ENCODE peak calls at places on chromosomes 7 and 10, in six cellular contexts. F, Q, N, K, D and W are unnamed samples.

GRCh38 chr10:15640536-15641085 is 79.1 kb downstream of the ITGA8 start:
- DNase-seq in F (no peak), Q (no peak), N (no peak), K (no peak), D (no peak), W (no peak)

GRCh38 chr7:17674166-17674955 is 265.9 kb downstream of the SNX13 start:
- DNase-seq in F (no peak), Q (peak; percentile 94), N (peak; percentile 22), K (no peak), D (no peak), W (no peak)

GRCh38 chr7:73856941-73857340 is 4.0 kb upstream of the TMEM270 start:
- DNase-seq in F (no peak), Q (no peak), N (no peak), K (no peak), D (no peak), W (no peak)

GRCh38 chr7:69738396-69738889 is 140.2 kb downstream of the AUTS2 start:
- DNase-seq in F (peak; percentile 67), Q (no peak), N (no peak), K (peak; percentile 43), D (peak; percentile 8), W (peak; percentile 66)

GRCh38 chr10:1346201-1346600 is 290.0 kb downstream of the WDR37 start:
- DNase-seq in F (no peak), Q (no peak), N (no peak), K (no peak), D (no peak), W (peak; percentile 76)

GRCh38 chr10:110353244-110354119 is 48.8 kb upstream of the SMNDC1 start:
- DNase-seq in F (peak; percentile 31), Q (peak; percentile 98), N (peak; percentile 85), K (peak; percentile 58), D (peak; percentile 38), W (no peak)

GRCh38 chr7:129423700-129424410 is 10.4 kb upstream of the STRIP2 start:
- DNase-seq in F (no peak), Q (peak; percentile 43), N (peak; percentile 53), K (no peak), D (no peak), W (no peak)

GRCh38 chr7:4103352-4104091 is 578.6 kb upstream of the FOXK1 start:
- DNase-seq in F (no peak), Q (peak; percentile 43), N (peak; percentile 67), K (peak; percentile 47), D (no peak), W (no peak)

GRCh38 chr10:123157210-123157609 is 3.0 kb downstream of the BUB3 start:
- DNase-seq in F (no peak), Q (peak; percentile 37), N (peak; percentile 59), K (no peak), D (peak; percentile 32), W (no peak)

DNA sequence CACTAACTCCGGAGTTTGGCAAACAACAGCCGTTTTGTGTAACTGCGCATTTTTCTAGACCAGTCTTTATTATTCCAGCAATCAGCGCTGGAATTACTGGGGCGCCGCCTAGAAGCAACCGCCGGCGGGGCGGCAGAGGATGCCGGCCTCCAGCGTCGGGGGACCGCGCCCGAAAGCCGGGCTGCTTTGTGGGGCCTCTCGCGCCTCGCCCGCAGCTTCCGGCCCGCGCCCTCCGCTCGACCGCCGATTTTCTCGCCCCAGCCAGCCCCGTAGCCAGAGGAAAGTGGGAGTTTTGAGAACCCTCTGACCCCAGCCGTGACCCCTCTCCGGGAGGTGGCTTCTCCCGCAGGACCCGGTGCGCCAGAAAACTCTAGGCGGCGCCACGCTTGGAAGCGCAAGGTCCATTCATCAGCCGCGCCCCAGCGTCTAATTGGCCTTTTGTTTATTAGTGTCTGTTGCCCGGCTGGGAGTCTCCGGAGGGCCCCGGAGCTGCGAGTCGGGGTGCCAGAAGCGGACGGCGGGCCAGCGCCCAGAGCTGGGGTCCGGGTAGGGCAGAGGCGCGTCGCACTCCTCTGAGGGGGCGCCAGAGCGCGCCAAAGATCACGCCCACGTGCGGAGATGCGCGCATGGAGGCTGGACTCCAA is 10.7 kb downstream of the EMX2 start:
- DNase-seq in F (peak; percentile 77), Q (no peak), N (no peak), K (peak; percentile 72), D (no peak), W (no peak)
- TF ChIP-seq EZH2 in F (peak; percentile 8), Q (peak; percentile 18), N (no peak), K (peak; percentile 75), D (peak; percentile 61), W (no peak)

DNA sequence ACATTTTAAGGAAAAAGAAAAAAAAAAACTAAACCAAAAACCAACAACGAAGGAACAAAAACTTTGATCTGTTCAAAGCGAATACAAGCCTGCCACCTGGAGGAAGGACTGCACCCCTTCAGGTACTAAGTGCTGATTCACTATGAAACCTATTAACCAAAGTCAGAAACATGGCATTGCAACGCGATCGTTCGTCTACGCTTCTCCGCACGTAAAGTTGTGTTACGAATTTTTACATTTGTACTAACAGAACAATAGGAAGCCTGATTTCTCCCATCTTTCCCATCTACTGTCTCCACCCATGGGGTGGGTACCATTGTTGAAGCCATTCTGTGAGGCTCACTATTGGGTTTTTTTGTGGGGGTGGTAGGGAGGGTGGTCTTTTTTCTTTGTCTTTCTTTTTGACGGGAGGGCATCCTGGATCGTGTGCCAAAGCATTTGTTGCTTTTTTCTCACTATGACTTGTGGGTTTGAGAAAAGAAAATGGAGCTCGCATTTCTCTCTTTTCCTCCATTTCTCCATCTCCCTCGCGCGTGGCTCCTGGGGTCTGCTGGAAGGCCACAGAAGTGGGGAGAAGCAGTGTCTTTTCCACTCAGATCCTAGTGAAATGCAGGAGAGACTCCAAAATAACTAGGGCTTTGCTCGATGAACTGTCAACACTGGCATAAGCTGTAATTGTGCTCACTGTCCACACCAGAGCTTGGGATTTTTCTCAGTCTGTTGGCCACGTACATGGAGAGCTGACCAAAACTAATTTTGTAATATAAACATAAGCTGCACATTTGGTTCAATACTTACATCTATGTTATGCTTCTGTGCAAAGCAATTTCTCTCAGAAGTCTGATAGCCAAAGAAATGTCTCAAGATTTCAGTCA is 100.9 kb upstream of the YAE1 start:
- DNase-seq in F (peak; percentile 80), Q (peak; percentile 39), N (peak; percentile 65), K (peak; percentile 91), D (peak; percentile 80), W (peak; percentile 22)
- H3K4me2 ChIP-seq in F (peak overlapping the region; percentile 40), Q (peak overlapping the region; percentile 61), N (peak overlapping the region; percentile 44), K (peak overlapping the region; percentile 25), D (peak overlapping the region; percentile 62), W (no peak overlapping the region)

GRCh38 chr10:102409604-102410426 is 8.8 kb downstream of the PSD start:
- DNase-seq in F (no peak), Q (no peak), N (no peak), K (peak; percentile 64), D (no peak), W (no peak)
- TF ChIP-seq EZH2 in F (peak; percentile 74), Q (peak; percentile 83), N (no peak), K (peak; percentile 75), D (no peak), W (peak; percentile 56)

GRCh38 chr10:20596911-20597310 is 300.2 kb downstream of the NEBL start:
- DNase-seq in F (peak; percentile 31), Q (no peak), N (no peak), K (peak; percentile 68), D (no peak), W (no peak)
- H3K4me2 ChIP-seq in F (no peak overlapping the region), Q (no peak overlapping the region), N (no peak overlapping the region), K (no peak overlapping the region), D (no peak overlapping the region), W (no peak overlapping the region)

DNA sequence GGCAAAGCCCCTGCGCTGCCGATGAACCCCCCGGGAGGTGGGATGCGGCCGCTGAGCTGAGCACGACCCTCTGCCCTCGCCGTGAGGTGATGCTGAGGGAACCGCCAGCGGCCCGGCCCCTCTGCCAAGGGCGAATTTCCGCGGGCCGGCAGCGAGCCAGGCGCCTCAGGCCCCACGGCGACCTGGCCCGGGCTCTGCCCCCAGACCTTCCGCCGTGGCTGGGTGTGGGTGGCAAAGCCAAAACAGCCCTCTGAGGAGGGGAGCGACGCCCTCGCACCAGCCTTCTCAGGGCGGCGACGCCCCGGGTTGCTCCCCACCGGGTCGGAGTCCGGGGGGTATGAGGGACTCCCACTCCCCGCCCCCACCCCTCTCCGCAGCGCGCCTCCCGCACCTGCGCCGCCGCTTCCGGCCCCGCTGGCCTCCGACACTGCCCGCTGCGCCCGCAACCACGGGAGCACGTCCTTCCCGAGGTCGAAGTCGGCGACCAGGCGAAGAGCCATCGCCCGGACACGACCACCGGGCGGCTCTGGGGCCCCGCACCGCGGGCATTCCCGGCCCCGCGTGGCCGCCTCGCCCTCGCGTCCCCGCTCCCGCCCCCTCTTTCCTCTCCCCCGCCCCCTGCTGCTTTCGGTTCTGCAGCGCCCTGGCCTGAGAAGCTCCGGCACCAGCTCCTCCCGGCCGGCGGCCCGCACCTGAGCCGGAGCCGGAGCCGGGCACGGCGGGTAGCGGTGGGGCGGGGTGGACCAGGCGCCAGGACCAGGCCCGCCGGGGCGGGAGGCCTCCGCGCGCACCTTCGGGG is at the start of gene GSAP:
- DNase-seq in F (peak; percentile 61), Q (peak; percentile 61), N (peak; percentile 64), K (peak; percentile 74), D (peak; percentile 76), W (no peak)
- TF ChIP-seq EZH2 in F (peak; percentile 72), Q (no peak), N (no peak), K (no peak), D (no peak), W (no peak)

GRCh38 chr7:55570218-55570873 is 2.0 kb downstream of the VOPP1 start:
- DNase-seq in F (no peak), Q (no peak), N (no peak), K (no peak), D (no peak), W (no peak)
- H3K4me2 ChIP-seq in F (peak overlapping the region; percentile 87), Q (peak overlapping the region; percentile 87), N (peak overlapping the region; percentile 92), K (peak overlapping the region; percentile 89), D (peak overlapping the region; percentile 80), W (peak overlapping the region; percentile 75)